ENCODE peak calls at places on chromosome 5, in ten cellular contexts. P, R, H, M, E, A, Y, L, U and F are unnamed samples.

GRCh38 chr5:164235176-164235914 is 729.9 kb downstream of the MAT2B start:
- DNase-seq in P (no peak), R (peak; percentile 2), H (no peak), M (no peak), E (no peak), A (no peak), Y (no peak), L (no peak), U (no peak), F (no peak)

GRCh38 chr5:179585903-179586511 is 35.7 kb downstream of the RUFY1 start:
- DNase-seq in P (no peak), R (no peak), H (no peak), M (no peak), E (no peak), A (no peak), Y (no peak), L (no peak), U (no peak), F (no peak)

GRCh38 chr5:167777746-167778145 is 513.7 kb upstream of the WWC1 start:
- DNase-seq in P (no peak), R (no peak), H (no peak), M (no peak), E (no peak), A (no peak), Y (no peak), L (no peak), U (no peak), F (no peak)

GRCh38 chr5:110738503-110738811 is 350 bp upstream of the SLC25A46 start:
- DNase-seq in P (no peak), R (no peak), H (no peak), M (no peak), E (no peak), A (no peak), Y (no peak), L (no peak), U (no peak), F (no peak)

GRCh38 chr5:75964008-75964407 is 119.2 kb upstream of the SV2C start:
- DNase-seq in P (no peak), R (no peak), H (no peak), M (no peak), E (no peak), A (no peak), Y (no peak), L (no peak), U (no peak), F (no peak)

GRCh38 chr5:110361501-110361900 is 365.0 kb downstream of the TMEM232 start:
- DNase-seq in P (no peak), R (peak; percentile 14), H (no peak), M (no peak), E (no peak), A (no peak), Y (no peak), L (no peak), U (no peak), F (no peak)

GRCh38 chr5:8340739-8341344 is 471.9 kb downstream of the MTRR start:
- DNase-seq in P (no peak), R (peak; percentile 14), H (no peak), M (no peak), E (peak; percentile 3), A (no peak), Y (no peak), L (peak; percentile 4), U (no peak), F (no peak)

GRCh38 chr5:171419663-171420428 is 399 bp downstream of the FGF18 start:
- DNase-seq in P (peak; percentile 77), R (no peak), H (no peak), M (peak; percentile 32), E (no peak), A (peak; percentile 33), Y (peak; percentile 48), L (peak; percentile 43), U (no peak), F (no peak)

GRCh38 chr5:37938086-37938852 is 98.4 kb upstream of the GDNF start:
- DNase-seq in P (no peak), R (no peak), H (no peak), M (no peak), E (no peak), A (no peak), Y (no peak), L (no peak), U (no peak), F (no peak)

GRCh38 chr5:172793577-172794488 is 22.8 kb upstream of the DUSP1 start:
- DNase-seq in P (no peak), R (peak; percentile 81), H (peak; percentile 64), M (no peak), E (peak; percentile 70), A (no peak), Y (no peak), L (no peak), U (no peak), F (no peak)

GRCh38 chr5:12794476-12795332 is 890.5 kb upstream of the CTNND2 start:
- DNase-seq in P (peak; percentile 34), R (no peak), H (no peak), M (no peak), E (no peak), A (no peak), Y (no peak), L (no peak), U (no peak), F (no peak)

GRCh38 chr5:7877851-7878250 is 8.9 kb downstream of the MTRR start:
- DNase-seq in P (peak; percentile 34), R (no peak), H (no peak), M (no peak), E (peak; percentile 5), A (no peak), Y (no peak), L (peak; percentile 44), U (no peak), F (no peak)

GRCh38 chr5:116864157-116864837 is 289.7 kb upstream of the SEMA6A start:
- DNase-seq in P (no peak), R (peak; percentile 32), H (no peak), M (no peak), E (peak; percentile 99), A (peak; percentile 17), Y (no peak), L (no peak), U (no peak), F (no peak)

GRCh38 chr5:3377831-3378230 is 217.8 kb upstream of the IRX1 start:
- DNase-seq in P (no peak), R (no peak), H (peak; percentile 39), M (peak; percentile 18), E (no peak), A (no peak), Y (no peak), L (no peak), U (no peak), F (no peak)

GRCh38 chr5:31921852-31922305 is 252.2 kb downstream of the GOLPH3 start:
- DNase-seq in P (no peak), R (peak; percentile 89), H (no peak), M (no peak), E (no peak), A (no peak), Y (no peak), L (no peak), U (no peak), F (no peak)

GRCh38 chr5:171667341-171668096 is 118.1 kb upstream of the SMIM23 start:
- DNase-seq in P (peak; percentile 82), R (peak; percentile 9), H (peak; percentile 79), M (no peak), E (no peak), A (peak; percentile 76), Y (no peak), L (no peak), U (peak; percentile 61), F (no peak)

GRCh38 chr5:102600964-102601363 is 102.2 kb upstream of the SLCO6A1 start:
- DNase-seq in P (no peak), R (peak; percentile 26), H (no peak), M (no peak), E (no peak), A (no peak), Y (no peak), L (no peak), U (no peak), F (no peak)

GRCh38 chr5:102599289-102599688 is 100.5 kb upstream of the SLCO6A1 start:
- DNase-seq in P (no peak), R (no peak), H (no peak), M (no peak), E (no peak), A (no peak), Y (no peak), L (no peak), U (no peak), F (no peak)

GRCh38 chr5:102608414-102608813 is 109.6 kb upstream of the SLCO6A1 start:
- DNase-seq in P (no peak), R (no peak), H (no peak), M (no peak), E (no peak), A (no peak), Y (no peak), L (no peak), U (no peak), F (no peak)

GRCh38 chr5:102603670-102604069 is 104.9 kb upstream of the SLCO6A1 start:
- DNase-seq in P (no peak), R (no peak), H (no peak), M (no peak), E (no peak), A (no peak), Y (no peak), L (no peak), U (no peak), F (no peak)
- H3K4me1 ChIP-seq in P (no peaks in the 10 kb centered on the region), R (no peaks in the 10 kb centered on the region), H (peaks cover 8% of the 10 kb centered on the region), M (no peaks in the 10 kb centered on the region), E (no peaks in the 10 kb centered on the region), A (no peaks in the 10 kb centered on the region), Y (no peaks in the 10 kb centered on the region), L (no peaks in the 10 kb centered on the region), U (no peaks in the 10 kb centered on the region), F (no peaks in the 10 kb centered on the region)

GRCh38 chr5:9537223-9538141 is 8.4 kb downstream of the SEMA5A start:
- DNase-seq in P (no peak), R (no peak), H (no peak), M (no peak), E (no peak), A (no peak), Y (no peak), L (no peak), U (no peak), F (no peak)
- H3K4me3 ChIP-seq in P (no peak overlapping the region), R (no peak overlapping the region), H (no peak overlapping the region), M (no peak overlapping the region), E (no peak overlapping the region), A (no peak overlapping the region), Y (no peak overlapping the region), L (no peak overlapping the region), U (no peak overlapping the region), F (no peak overlapping the region)

GRCh38 chr5:150598821-150599273 is 41.6 kb upstream of the SYNPO start:
- DNase-seq in P (no peak), R (no peak), H (no peak), M (no peak), E (no peak), A (no peak), Y (no peak), L (no peak), U (peak; percentile 29), F (no peak)
- H3K4me1 ChIP-seq in P (peaks cover 31% of the 10 kb centered on the region), R (peaks cover 13% of the 10 kb centered on the region), H (peaks cover 13% of the 10 kb centered on the region), M (peaks cover 17% of the 10 kb centered on the region), E (peaks cover 8% of the 10 kb centered on the region), A (peaks cover 84% of the 10 kb centered on the region), Y (no peaks in the 10 kb centered on the region), L (peaks cover 14% of the 10 kb centered on the region), U (no peaks in the 10 kb centered on the region), F (peaks cover 4% of the 10 kb centered on the region)

DNA sequence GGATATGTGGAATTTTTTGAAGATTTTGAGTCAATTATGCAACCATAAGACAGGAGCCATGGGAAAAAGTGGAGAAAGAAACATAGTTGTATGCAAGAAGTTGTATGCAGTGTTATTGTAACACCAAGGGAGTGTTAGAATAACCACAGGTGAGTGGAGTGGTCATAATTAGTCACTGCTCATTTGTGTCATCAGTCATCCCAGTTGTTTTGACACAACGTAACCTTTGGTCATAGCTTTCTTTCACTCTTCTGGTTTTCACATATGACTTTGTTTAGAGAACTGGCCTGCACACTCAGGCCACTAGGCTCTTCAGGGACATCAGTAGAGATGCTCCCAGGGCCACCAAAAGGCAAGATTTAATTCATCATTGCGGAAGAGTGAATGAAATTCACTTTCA is 158.7 kb upstream of the HMHB1 start:
- DNase-seq in P (no peak), R (no peak), H (no peak), M (no peak), E (no peak), A (no peak), Y (no peak), L (no peak), U (no peak), F (no peak)
- H3K4me3 ChIP-seq in P (no peak overlapping the region), R (no peak overlapping the region), H (no peak overlapping the region), M (no peak overlapping the region), E (no peak overlapping the region), A (no peak overlapping the region), Y (no peak overlapping the region), L (no peak overlapping the region), U (no peak overlapping the region), F (no peak overlapping the region)